ENCODE peak calls at places on chromosomes 11 and 22, in four cellular contexts. A is GM12878, N is HepG2, V is K562. X is an unnamed sample.

GRCh38 chr22:43792905-43793304 is 19.2 kb downstream of the EFCAB6 start:
- DNase-seq in A (no peak), N (no peak), V (no peak), X (no peak)

GRCh38 chr11:70699294-70700221 is 301.2 kb downstream of the CTTN start:
- DNase-seq in A (no peak), N (peak; percentile 46), V (peak; percentile 30), X (no peak)

GRCh38 chr11:126482586-126483108 is 127.2 kb downstream of the ST3GAL4 start:
- DNase-seq in A (no peak), N (no peak), V (no peak), X (no peak)

GRCh38 chr22:20239063-20239950 is 28.8 kb downstream of the RTN4R start:
- DNase-seq in A (no peak), N (no peak), V (peak; percentile 77), X (peak; percentile 12)

GRCh38 chr11:74452366-74452765 is 15.0 kb downstream of the KCNE3 start:
- DNase-seq in A (no peak), N (no peak), V (no peak), X (no peak)

GRCh38 chr11:60625262-60625661 is 74.2 kb upstream of the MS4A8 start:
- DNase-seq in A (no peak), N (peak; percentile 22), V (peak; percentile 18), X (peak; percentile 52)

GRCh38 chr11:67464411-67465189 is 4.5 kb downstream of the TMEM134 start:
- DNase-seq in A (peak; percentile 65), N (peak; percentile 86), V (peak; percentile 94), X (peak; percentile 74)

GRCh38 chr22:20239951-20240773 is 28.0 kb downstream of the RTN4R start:
- DNase-seq in A (no peak), N (no peak), V (peak; percentile 66), X (peak; percentile 75)

GRCh38 chr22:45962431-45962712 is 14.6 kb downstream of the WNT7B start:
- DNase-seq in A (no peak), N (no peak), V (no peak), X (no peak)

GRCh38 chr22:38397189-38398097 is 57.6 kb downstream of the KCNJ4 start:
- DNase-seq in A (no peak), N (no peak), V (no peak), X (peak; percentile 21)

GRCh38 chr22:29032014-29032475 is 29.6 kb downstream of the C22orf31 start:
- DNase-seq in A (no peak), N (peak; percentile 78), V (no peak), X (no peak)

GRCh38 chr11:74017631-74018030 is 8.7 kb upstream of the UCP3 start:
- DNase-seq in A (no peak), N (no peak), V (no peak), X (no peak)

GRCh38 chr11:73184953-73185671 is 33.0 kb upstream of the P2RY2 start:
- DNase-seq in A (no peak), N (peak; percentile 52), V (peak; percentile 57), X (peak; percentile 75)

GRCh38 chr11:3140291-3140603 is 24.9 kb downstream of the OSBPL5 start:
- DNase-seq in A (no peak), N (no peak), V (no peak), X (no peak)

GRCh38 chr11:134025086-134025437 is 43.8 kb upstream of the JAM3 start:
- DNase-seq in A (no peak), N (no peak), V (no peak), X (no peak)

GRCh38 chr11:85809191-85809590 is 1.8 kb downstream of the SYTL2 start:
- DNase-seq in A (no peak), N (no peak), V (no peak), X (no peak)

GRCh38 chr11:86034710-86035109 is 34.2 kb downstream of the PICALM start:
- DNase-seq in A (no peak), N (no peak), V (no peak), X (peak; percentile 68)

GRCh38 chr11:7759010-7759409 is 37.7 kb downstream of the OR5P2 start:
- DNase-seq in A (peak; percentile 30), N (no peak), V (no peak), X (no peak)
- TF ChIP-seq CTCF in A (no peak), N (no peak), V (no peak), X (no peak)

GRCh38 chr11:26522912-26523610 is 49.0 kb downstream of the MUC15 start:
- DNase-seq in A (no peak), N (peak; percentile 32), V (no peak), X (no peak)
- TF ChIP-seq MYC in A (no peak), N (no peak), V (no peak), X (no peak)

GRCh38 chr11:57544566-57544965 is 7.2 kb downstream of the SMTNL1 start:
- DNase-seq in A (no peak), N (no peak), V (no peak), X (no peak)

GRCh38 chr11:57543601-57544000 is 6.2 kb downstream of the SMTNL1 start:
- DNase-seq in A (no peak), N (no peak), V (no peak), X (no peak)

GRCh38 chr11:57539342-57539741 is 1.9 kb downstream of the SMTNL1 start:
- DNase-seq in A (no peak), N (no peak), V (no peak), X (no peak)

GRCh38 chr11:57541099-57541670 is 3.8 kb downstream of the SMTNL1 start:
- DNase-seq in A (no peak), N (no peak), V (no peak), X (no peak)

DNA sequence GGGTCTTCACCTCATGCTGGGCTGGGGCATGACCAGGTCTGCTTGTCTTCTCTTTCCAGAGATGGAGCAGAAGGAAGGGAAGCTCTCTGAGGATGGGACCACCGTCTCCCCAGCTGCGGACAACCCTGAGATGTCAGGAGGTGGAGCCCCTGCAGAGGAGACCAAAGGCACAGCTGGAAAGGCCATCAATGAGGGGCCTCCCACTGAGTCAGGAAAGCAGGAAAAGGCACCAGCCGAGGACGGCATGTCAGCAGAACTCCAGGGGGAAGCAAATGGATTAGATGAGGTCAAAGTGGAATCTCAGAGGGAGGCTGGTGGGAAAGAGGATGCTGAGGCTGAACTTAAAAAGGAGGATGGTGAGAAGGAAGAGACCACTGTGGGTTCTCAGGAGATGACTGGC is 5.2 kb downstream of the SMTNL1 start:
- DNase-seq in A (no peak), N (no peak), V (no peak), X (no peak)
- H3K9ac ChIP-seq in A (no peak overlapping the region), N (no peak overlapping the region), V (no peak overlapping the region), X (no peak overlapping the region)

GRCh38 chr22:46996595-46997310 is 234.3 kb downstream of the TBC1D22A start:
- DNase-seq in A (no peak), N (peak; percentile 38), V (peak; percentile 25), X (peak; percentile 9)
- TF ChIP-seq CTCF in A (peak; percentile 21), N (peak; percentile 61), V (peak; percentile 34), X (no peak)

GRCh38 chr22:40231618-40232313 is 54.0 kb downstream of the TNRC6B start:
- DNase-seq in A (no peak), N (no peak), V (no peak), X (no peak)
- TF ChIP-seq MYC in A (no peak), N (no peak), V (no peak), X (no peak)

GRCh38 chr22:17961443-17961729 is 63.0 kb downstream of the MICAL3 start:
- DNase-seq in A (no peak), N (no peak), V (no peak), X (no peak)
- H3K9ac ChIP-seq in A (no peak overlapping the region), N (no peak overlapping the region), V (no peak overlapping the region), X (no peak overlapping the region)

DNA sequence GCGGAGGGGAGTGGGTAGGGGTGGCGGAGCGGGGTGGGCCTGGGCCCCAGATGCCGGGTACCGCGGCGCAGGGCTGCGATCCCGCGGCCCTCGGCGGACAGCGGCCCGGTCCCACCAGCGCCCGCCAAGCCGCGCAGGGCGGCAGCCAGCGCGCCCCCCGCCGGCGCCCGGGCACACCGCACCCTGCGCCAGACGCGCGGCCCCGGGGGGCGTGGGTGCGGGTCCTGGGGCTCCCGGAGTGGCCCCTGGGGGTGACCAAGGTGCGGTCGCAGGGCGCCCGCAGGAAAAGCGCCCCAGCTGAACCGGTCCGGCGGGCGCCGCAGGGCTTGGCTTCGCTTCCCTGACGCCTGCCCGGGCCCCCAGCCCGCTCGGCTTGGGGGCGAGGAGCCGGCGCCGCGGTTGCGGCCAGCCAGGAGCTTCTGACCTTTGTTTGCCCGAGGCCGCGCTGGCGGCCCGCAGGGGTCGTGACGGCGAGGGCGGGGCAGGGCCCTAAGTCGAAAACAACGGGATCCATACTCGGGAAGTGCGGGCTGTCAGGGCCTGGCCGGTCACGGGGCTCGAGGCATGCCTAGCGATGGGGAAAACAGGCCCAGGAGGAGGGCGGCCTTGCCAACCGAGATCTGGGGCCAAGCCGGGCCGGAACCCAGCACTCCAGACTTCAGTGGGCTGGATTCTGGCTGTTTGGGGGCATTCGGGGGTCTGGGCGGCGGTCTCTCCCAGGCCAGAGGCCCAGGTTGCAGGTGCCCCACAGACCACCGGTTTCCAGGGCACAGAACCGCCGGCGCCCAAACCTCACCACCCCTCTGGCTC is 581 bp upstream of the AP5B1 start:
- DNase-seq in A (no peak), N (peak; percentile 35), V (peak; percentile 74), X (peak; percentile 35)
- TF ChIP-seq CTCF in A (peak; percentile 4), N (peak; percentile 16), V (peak; percentile 38), X (peak; percentile 35)

DNA sequence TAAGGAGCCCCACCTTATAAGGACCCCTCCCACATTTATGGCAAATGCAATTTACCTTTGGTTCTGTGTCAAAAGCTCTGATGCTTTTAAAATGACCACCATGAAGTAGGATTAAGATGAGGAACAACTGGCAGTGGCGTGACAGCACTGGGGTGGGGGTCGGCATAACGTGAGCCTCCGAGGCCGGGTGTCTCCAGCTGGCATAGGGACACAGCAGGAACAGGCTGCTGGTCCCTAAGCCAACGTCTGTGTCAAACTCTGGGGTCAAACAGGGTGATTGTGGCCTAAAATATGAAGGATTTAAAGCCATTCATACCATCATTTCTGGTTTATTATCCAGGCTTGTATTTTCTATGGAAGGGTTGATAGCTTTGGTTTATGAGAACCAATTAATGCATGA is 205.1 kb upstream of the NCAM1 start:
- DNase-seq in A (no peak), N (no peak), V (no peak), X (no peak)
- TF ChIP-seq MYC in A (no peak), N (no peak), V (no peak), X (no peak)

GRCh38 chr11:12963789-12964536 is 45.2 kb upstream of the RASSF10 start:
- DNase-seq in A (peak; percentile 7), N (peak; percentile 60), V (peak; percentile 84), X (peak; percentile 58)
- H3K9ac ChIP-seq in A (no peak overlapping the region), N (no peak overlapping the region), V (no peak overlapping the region), X (no peak overlapping the region)

DNA sequence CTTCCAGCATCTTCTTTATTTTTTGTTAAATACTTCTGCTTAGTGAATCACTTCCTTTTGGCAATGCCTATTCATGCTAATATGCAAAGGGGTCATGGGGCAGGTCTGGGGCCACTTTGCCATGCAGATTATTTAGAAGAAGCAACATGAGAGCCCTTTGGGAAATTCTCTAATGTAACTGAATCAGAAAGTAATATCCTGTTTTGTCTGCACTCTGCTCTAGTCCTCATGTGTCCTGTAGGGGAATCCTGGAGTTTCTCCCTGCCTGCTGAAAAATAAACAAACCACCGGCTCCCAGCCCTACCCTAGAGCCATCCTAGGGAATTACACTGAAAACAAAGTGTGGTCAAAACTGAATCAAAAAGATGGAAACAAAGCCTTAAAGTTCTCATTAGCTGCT is 176.4 kb upstream of the POU2AF2 start:
- DNase-seq in A (no peak), N (peak; percentile 45), V (no peak), X (peak; percentile 57)
- TF ChIP-seq CTCF in A (no peak), N (no peak), V (no peak), X (peak; percentile 21)